ENCODE peak calls at places on chromosomes 7 and 10, in seven cellular contexts. U is brain microvascular endothelial cell, B is cardiac fibroblast, W is GM10248, I is nephron progenitor cell, D is lower lobe of right lung, K is AG04450. J is an unnamed sample.

GRCh38 chr7:102453319-102453718 is 11.3 kb downstream of the ALKBH4 start:
- DNase-seq in D (no peak), U (no peak), I (no peak), W (no peak), K (no peak), B (no peak), J (no peak)

GRCh38 chr7:80134536-80135305 is at the start of gene GNAI1:
- DNase-seq in K (no peak), W (peak), U (peak), D (peak), B (peak), I (peak), J (no peak)

GRCh38 chr7:84746347-84746746 is 440.5 kb downstream of the SEMA3D start:
- DNase-seq in U (peak), B (peak), W (no peak), K (no peak), D (no peak), I (no peak), J (no peak)

GRCh38 chr10:56359837-56360236 is 1.2 kb downstream of the ZWINT start:
- DNase-seq in I (no peak), U (no peak), W (no peak), K (no peak), D (no peak), B (no peak), J (no peak)

GRCh38 chr7:70321016-70321415 is 722.7 kb downstream of the AUTS2 start:
- DNase-seq in I (no peak), D (no peak), K (no peak), W (no peak), U (no peak), B (no peak), J (no peak)

GRCh38 chr10:102682441-102682840 is 31.8 kb downstream of the ARL3 start:
- DNase-seq in W (no peak), K (no peak), I (no peak), U (no peak), D (peak), B (no peak), J (no peak)

GRCh38 chr10:47038881-47039557 is 127.8 kb downstream of the PTPN20 start:
- DNase-seq in D (no peak), B (no peak), K (no peak), I (no peak), U (no peak), W (no peak), J (peak)

GRCh38 chr10:59708816-59709471 is 706 bp downstream of the SLC16A9 start:
- DNase-seq in B (peak), I (peak), U (no peak), K (no peak), W (peak), D (peak), J (no peak)

GRCh38 chr7:23315366-23315765 is 16.2 kb downstream of the MALSU1 start:
- DNase-seq in I (no peak), U (no peak), D (no peak), B (peak), K (no peak), W (no peak), J (no peak)

GRCh38 chr10:85868627-85869499 is 497.7 kb downstream of the GRID1 start:
- DNase-seq in K (no peak), W (peak), U (no peak), D (no peak), I (no peak), B (no peak), J (no peak)

GRCh38 chr10:75243426-75243825 is 7.7 kb upstream of the COMTD1 start:
- DNase-seq in B (no peak), U (no peak), I (no peak), D (no peak), W (no peak), K (no peak), J (no peak)

GRCh38 chr10:17787087-17787942 is 21.8 kb upstream of the MRC1 start:
- DNase-seq in W (no peak), K (peak), B (peak), U (peak), D (no peak), I (no peak), J (no peak)

GRCh38 chr10:129936923-129937300 is 27.2 kb downstream of the EBF3 start:
- DNase-seq in I (no peak), B (no peak), U (no peak), K (no peak), D (no peak), W (no peak), J (no peak)

GRCh38 chr10:71584902-71585578 is 134.5 kb downstream of the C10orf105 start:
- DNase-seq in W (no peak), U (peak), I (no peak), D (no peak), B (no peak), K (no peak), J (no peak)

GRCh38 chr10:112959207-112959838 is 9.3 kb downstream of the TCF7L2 start:
- DNase-seq in U (no peak), D (no peak), W (no peak), I (no peak), B (peak), K (no peak), J (no peak)

GRCh38 chr10:88150338-88150737 is 286.9 kb downstream of the PTEN start:
- DNase-seq in K (no peak), B (peak), D (no peak), U (peak), I (no peak), W (no peak), J (no peak)

GRCh38 chr10:132536241-132536963 is 1.2 kb upstream of the INPP5A start:
- DNase-seq in U (no peak), B (no peak), K (no peak), D (peak), W (no peak), I (no peak), J (peak)

GRCh38 chr10:114821915-114822770 is 563 bp downstream of the FHIP2A start:
- DNase-seq in B (peak), K (no peak), I (peak), U (peak), W (peak), D (peak), J (peak)

GRCh38 chr10:129466703-129467345 is at the start of gene MGMT:
- DNase-seq in D (peak), K (peak), W (peak), B (peak), U (peak), I (peak), J (no peak)

GRCh38 chr7:101784275-101785127 is 32.9 kb upstream of the CUX1 start:
- DNase-seq in B (no peak), W (no peak), I (no peak), K (no peak), U (no peak), D (no peak), J (no peak)

GRCh38 chr10:112793197-112793921 is 156.7 kb upstream of the TCF7L2 start:
- DNase-seq in B (peak), I (no peak), D (no peak), W (no peak), K (no peak), U (no peak), J (no peak)

GRCh38 chr7:84196007-84196551 is 1.5 kb upstream of the SEMA3A start:
- DNase-seq in K (no peak), B (peak), W (no peak), U (no peak), D (no peak), I (no peak), J (no peak)

GRCh38 chr10:98310721-98311120 is 42.7 kb upstream of the LOXL4 start:
- DNase-seq in I (no peak), W (no peak), U (no peak), B (no peak), D (no peak), K (no peak), J (no peak)

GRCh38 chr10:98306501-98306900 is 38.5 kb upstream of the LOXL4 start:
- DNase-seq in W (no peak), B (no peak), U (no peak), K (no peak), I (no peak), D (no peak), J (no peak)

GRCh38 chr10:98307916-98308315 is 39.9 kb upstream of the LOXL4 start:
- DNase-seq in U (no peak), B (no peak), K (no peak), D (no peak), I (no peak), W (no peak), J (no peak)

GRCh38 chr10:98309366-98310355 is 41.7 kb upstream of the LOXL4 start:
- DNase-seq in I (peak), D (peak), K (peak), U (peak), B (peak), W (peak), J (no peak)

GRCh38 chr10:98308602-98309365 is 40.8 kb upstream of the LOXL4 start:
- DNase-seq in B (no peak), K (no peak), D (no peak), U (no peak), I (peak), W (no peak), J (no peak)
- TF ChIP-seq CTCF in B (no peak), K (no peak), D (no peak), U (no peak), I (peak), W (no peak), J (no peak)

DNA sequence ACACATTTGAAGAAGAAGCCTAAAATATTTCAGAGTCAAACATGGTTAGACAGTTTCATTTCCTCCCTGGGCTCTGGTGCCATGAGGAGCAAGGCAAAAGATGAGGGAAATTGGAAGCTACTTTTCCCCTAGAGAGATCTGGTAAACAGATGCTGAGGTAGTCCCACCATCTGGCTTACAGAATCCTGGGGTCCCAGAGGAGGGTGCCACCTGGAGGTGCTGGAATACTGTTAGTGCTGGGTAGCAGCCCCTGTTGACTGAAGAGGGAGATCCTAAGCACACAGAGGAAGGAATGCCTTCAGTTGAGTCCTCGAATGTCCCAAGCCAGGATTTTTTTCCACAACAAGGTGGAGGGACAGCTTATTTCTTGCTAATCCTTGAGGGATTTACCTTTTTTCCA is 160.1 kb downstream of the FZD1 start:
- DNase-seq in B (no peak), K (no peak), D (no peak), W (no peak), I (peak), U (no peak), J (no peak)
- TF ChIP-seq CTCF in B (no peak), K (peak), D (no peak), W (no peak), I (no peak), U (peak), J (no peak)

GRCh38 chr7:143296686-143297085 is 8.5 kb downstream of the CASP2 start:
- DNase-seq in B (no peak), W (no peak), D (no peak), K (no peak), I (no peak), U (no peak), J (no peak)

GRCh38 chr7:143295870-143296269 is 7.7 kb downstream of the CASP2 start:
- DNase-seq in D (no peak), I (no peak), B (peak), K (no peak), U (peak), W (no peak), J (no peak)

GRCh38 chr7:143300959-143301617 is 12.9 kb downstream of the CASP2 start:
- DNase-seq in D (no peak), U (peak), B (peak), I (no peak), W (no peak), K (peak), J (no peak)

GRCh38 chr7:143299840-143300239 is 11.7 kb downstream of the CASP2 start:
- DNase-seq in D (no peak), W (no peak), I (peak), K (no peak), U (no peak), B (peak), J (no peak)

GRCh38 chr7:143299346-143299745 is 11.2 kb downstream of the CASP2 start:
- DNase-seq in K (no peak), B (peak), I (no peak), W (no peak), D (no peak), U (no peak), J (no peak)
- TF ChIP-seq CTCF in K (no peak), B (no peak), I (no peak), W (no peak), D (no peak), U (no peak), J (no peak)

DNA sequence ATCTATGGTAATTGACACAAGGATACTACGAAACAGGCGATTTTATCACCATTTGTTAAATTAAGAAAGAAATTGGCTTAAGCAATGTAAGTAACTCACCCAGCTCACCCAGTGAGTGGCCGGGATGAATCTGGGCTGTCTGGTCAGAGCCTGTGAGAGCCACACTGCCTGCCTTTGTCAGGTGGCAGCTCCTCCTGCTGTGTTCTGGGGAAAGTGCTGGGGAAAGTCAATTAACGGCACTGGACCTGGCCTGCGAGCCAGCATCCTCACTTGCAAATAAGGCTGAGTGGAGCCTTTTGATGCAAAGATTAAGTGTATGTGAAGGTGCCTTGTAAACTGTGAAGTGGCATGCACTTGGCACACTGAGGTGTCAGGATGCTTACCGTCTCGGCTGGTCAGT is 13.4 kb upstream of the CXCL12 start:
- DNase-seq in U (no peak), B (no peak), K (no peak), W (no peak), D (no peak), I (no peak), J (no peak)
- TF ChIP-seq CTCF in U (no peak), B (no peak), K (no peak), W (no peak), D (no peak), I (no peak), J (no peak)

GRCh38 chr7:6027806-6028365 is 3.3 kb upstream of the ANKRD61 start:
- DNase-seq in D (no peak), W (no peak), U (no peak), K (no peak), B (no peak), I (no peak), J (no peak)

GRCh38 chr7:6028563-6028962 is 2.6 kb upstream of the ANKRD61 start:
- DNase-seq in U (no peak), K (no peak), I (no peak), W (no peak), D (no peak), B (no peak), J (no peak)

GRCh38 chr7:6023974-6024435 is 7.2 kb upstream of the ANKRD61 start:
- DNase-seq in K (no peak), U (no peak), I (no peak), B (no peak), D (no peak), W (no peak), J (no peak)

GRCh38 chr7:6026917-6027316 is 4.3 kb upstream of the ANKRD61 start:
- DNase-seq in K (no peak), U (no peak), W (peak), B (no peak), I (no peak), D (no peak), J (no peak)

DNA sequence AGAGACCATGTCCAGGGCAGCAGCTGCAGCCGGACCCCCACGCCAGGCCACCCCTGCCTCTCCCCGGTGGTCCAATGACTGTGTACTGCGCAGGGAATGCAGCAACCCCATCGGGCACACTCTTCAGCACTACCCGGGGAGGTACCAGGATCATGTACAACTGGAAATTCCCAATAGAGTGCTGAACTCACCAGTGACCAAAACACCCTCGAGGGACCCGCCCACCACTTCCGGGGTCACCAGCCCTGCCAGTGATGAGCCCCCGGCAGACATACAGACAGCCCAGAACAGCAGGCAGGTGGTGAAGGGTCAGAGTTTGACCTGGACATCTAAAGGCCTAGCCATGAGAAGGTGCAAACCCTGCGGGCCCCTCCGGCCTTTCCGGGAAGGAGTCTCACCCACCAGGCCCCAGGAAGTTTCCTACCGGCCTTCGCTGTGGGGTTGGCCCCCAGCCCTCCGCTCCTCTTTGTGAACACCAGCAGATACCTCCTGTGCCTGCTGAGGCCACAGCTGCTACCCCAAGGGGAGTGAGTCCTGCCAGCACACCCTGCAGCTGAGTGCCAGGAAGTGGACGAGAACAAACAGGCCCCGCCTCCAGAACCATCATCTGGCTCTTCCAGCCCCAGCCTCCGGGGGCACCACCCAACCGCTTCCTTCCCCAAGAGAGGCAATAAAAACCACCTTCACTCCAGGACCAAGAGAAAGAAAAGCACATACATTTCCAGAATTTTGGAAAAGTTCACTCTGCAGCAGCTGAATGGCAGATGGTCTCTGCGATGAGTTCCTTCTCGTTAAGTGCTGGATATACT is 5.0 kb upstream of the ANKRD61 start:
- DNase-seq in I (peak), D (peak), W (peak), B (peak), K (no peak), U (peak), J (no peak)
- TF ChIP-seq CTCF in I (no peak), D (peak), W (peak), B (peak), K (peak), U (peak), J (peak)

DNA sequence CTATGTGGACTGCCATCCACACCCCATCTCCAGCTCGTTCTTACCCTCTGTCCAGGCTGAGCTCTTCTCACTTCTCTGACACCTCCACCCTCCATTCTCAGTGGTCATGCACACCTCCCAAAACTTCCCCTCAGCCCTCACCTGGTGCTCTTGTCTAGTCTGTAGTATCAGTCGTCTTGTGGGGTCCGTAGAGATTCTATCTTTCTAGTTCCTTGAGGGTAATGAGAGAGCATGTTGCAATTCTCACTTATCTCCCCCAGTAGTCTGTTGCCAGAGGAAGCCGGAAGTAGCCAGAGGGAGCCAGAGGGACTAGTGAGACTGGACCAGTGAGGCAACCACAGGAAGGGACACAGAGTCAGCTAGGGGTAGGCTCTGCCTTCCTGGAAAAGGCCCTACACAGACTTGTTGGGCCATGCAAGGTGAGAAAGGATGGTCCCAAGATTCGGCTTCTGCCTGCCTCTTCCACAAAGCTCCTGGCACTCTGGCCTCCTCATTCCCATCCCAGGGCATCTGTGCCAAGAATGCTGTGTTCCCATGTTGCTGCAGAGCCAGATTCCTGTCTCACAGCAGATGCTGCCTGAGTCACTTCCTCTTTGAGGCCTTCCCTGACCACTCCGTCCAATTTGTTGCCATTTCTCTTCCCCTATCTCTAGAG is 50.6 kb upstream of the DUSP5 start:
- DNase-seq in U (peak), D (no peak), K (peak), W (no peak), I (no peak), B (peak), J (peak)
- TF ChIP-seq CTCF in U (peak), D (no peak), K (peak), W (no peak), I (no peak), B (peak), J (peak)

GRCh38 chr7:137097111-137097510 is 228.7 kb downstream of the CHRM2 start:
- DNase-seq in B (no peak), K (no peak), D (no peak), W (no peak), U (peak), I (no peak), J (no peak)

GRCh38 chr7:137093198-137093597 is 224.7 kb downstream of the CHRM2 start:
- DNase-seq in D (no peak), W (no peak), B (no peak), U (no peak), I (no peak), K (no peak), J (no peak)

GRCh38 chr7:137096607-137097006 is 228.2 kb downstream of the CHRM2 start:
- DNase-seq in B (no peak), U (no peak), K (no peak), I (no peak), W (no peak), D (no peak), J (no peak)

GRCh38 chr7:137086896-137087295 is 218.4 kb downstream of the CHRM2 start:
- DNase-seq in K (no peak), B (no peak), D (no peak), W (no peak), U (no peak), I (no peak), J (no peak)

GRCh38 chr7:137091396-137091795 is 222.9 kb downstream of the CHRM2 start:
- DNase-seq in I (peak), K (no peak), B (peak), U (peak), W (no peak), D (no peak), J (no peak)
- TF ChIP-seq CTCF in I (peak), K (peak), B (peak), U (peak), W (no peak), D (peak), J (peak)

J was measured in chondrocyte.